ENCODE peak calls at places on chromosome 1, in four cellular contexts. U is heart right ventricle, D is ovary, L is neural crest cell. C is an unnamed sample.

GRCh38 chr1:61935516-61935915 is 193.2 kb downstream of the PATJ start:
- DNase-seq in U (no peak), D (no peak), L (no peak), C (no peak)

GRCh38 chr1:165403835-165404482 is 41.0 kb downstream of the RXRG start:
- DNase-seq in L (peak), U (peak), D (no peak), C (no peak)

GRCh38 chr1:12151465-12151864 is 15.3 kb upstream of the TNFRSF1B start:
- DNase-seq in D (no peak), L (no peak), U (no peak), C (no peak)

GRCh38 chr1:16614361-16615252 is 1.2 kb upstream of the NBPF1 start:
- DNase-seq in L (peak), D (peak), U (no peak), C (no peak)

GRCh38 chr1:8862528-8862927 is 16.0 kb downstream of the ENO1 start:
- DNase-seq in D (no peak), U (no peak), L (peak), C (no peak)

GRCh38 chr1:109740615-109741373 is at the start of gene GSTM3:
- DNase-seq in U (no peak), D (no peak), L (no peak), C (no peak)

GRCh38 chr1:17280436-17280835 is 27.6 kb upstream of the PADI4 start:
- DNase-seq in U (no peak), L (no peak), D (no peak), C (no peak)

GRCh38 chr1:1510912-1511532 is 940 bp upstream of the ATAD3A start:
- DNase-seq in L (no peak), U (no peak), D (no peak), C (peak)

GRCh38 chr1:171403396-171403795 is 81.9 kb upstream of the PRRC2C start:
- DNase-seq in D (no peak), L (no peak), U (no peak), C (no peak)

GRCh38 chr1:182143825-182144661 is 82.5 kb upstream of the ZNF648 start:
- DNase-seq in D (peak), U (peak), L (peak), C (peak)

GRCh38 chr1:22680736-22681135 is 27.7 kb downstream of the C1QB start:
- DNase-seq in D (no peak), L (no peak), U (no peak), C (no peak)

GRCh38 chr1:23417570-23417969 is 7.0 kb downstream of the TCEA3 start:
- DNase-seq in L (no peak), D (peak), U (peak), C (no peak)

GRCh38 chr1:12760256-12760795 is 13.2 kb upstream of the PRAMEF12 start:
- DNase-seq in D (no peak), L (no peak), U (no peak), C (no peak)

GRCh38 chr1:203628185-203628996 is 1.8 kb downstream of the ATP2B4 start:
- DNase-seq in L (peak), D (peak), U (peak), C (peak)

GRCh38 chr1:229342902-229343587 is at the start of gene CCSAP:
- DNase-seq in L (no peak), U (peak), D (peak), C (peak)

GRCh38 chr1:218209351-218209861 is 75.7 kb upstream of the RRP15 start:
- DNase-seq in D (no peak), U (no peak), L (no peak), C (no peak)

GRCh38 chr1:12407050-12407961 is 177.5 kb downstream of the VPS13D start:
- DNase-seq in D (no peak), L (no peak), U (peak), C (peak)

GRCh38 chr1:30748699-30749401 is 8.7 kb downstream of the LAPTM5 start:
- DNase-seq in U (no peak), L (no peak), D (no peak), C (no peak)

GRCh38 chr1:201095581-201096531 is 16.4 kb downstream of the CACNA1S start:
- DNase-seq in U (no peak), D (no peak), L (no peak), C (no peak)

GRCh38 chr1:109827986-109828385 is 64.3 kb upstream of the EPS8L3 start:
- DNase-seq in U (no peak), D (no peak), L (no peak), C (no peak)

GRCh38 chr1:78079580-78079979 is 33.8 kb downstream of the GIPC2 start:
- DNase-seq in L (no peak), U (no peak), D (no peak), C (no peak)

DNA sequence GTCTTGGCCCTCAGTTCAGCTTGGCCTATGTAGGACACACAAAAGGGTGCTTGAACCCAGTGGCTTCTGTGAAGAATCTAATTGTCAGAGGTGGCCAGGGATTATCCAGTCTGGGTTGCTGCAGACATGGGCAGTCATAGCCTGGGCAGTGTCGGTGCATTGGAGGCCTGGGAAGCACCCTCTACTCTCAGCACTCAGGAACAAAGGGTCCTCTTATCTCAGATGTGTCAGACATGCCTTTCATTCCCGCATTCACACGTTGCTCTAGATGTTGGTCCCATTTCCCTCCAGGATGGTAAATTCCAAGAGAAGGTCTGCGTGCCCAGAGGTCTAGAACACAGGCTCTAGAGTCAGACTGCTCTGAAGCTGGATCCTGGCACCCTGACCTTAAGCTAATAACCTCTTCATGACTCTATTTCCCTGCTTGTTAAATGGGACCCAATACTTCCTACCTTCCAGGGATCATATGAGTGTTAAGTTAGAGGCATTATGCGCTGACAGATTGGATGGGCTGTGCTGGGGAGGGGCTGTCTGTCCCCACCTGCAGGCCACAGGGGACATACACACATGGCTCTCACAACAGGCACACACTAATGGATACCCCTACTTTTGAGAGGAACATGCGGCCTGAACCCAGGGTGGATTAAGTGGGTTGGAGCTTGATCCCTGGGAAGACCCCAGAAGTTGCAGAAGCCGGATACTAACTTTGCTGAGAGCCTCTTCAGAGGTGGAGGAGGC is 16.5 kb upstream of the EDN2 start:
- DNase-seq in U (no peak), L (no peak), D (no peak), C (no peak)
- TF ChIP-seq CTCF in U (no peak), L (no peak), D (no peak), C (no peak)

GRCh38 chr1:177257128-177257527 is 86.4 kb downstream of the BRINP2 start:
- DNase-seq in L (no peak), D (no peak), U (no peak), C (peak)
- TF ChIP-seq CTCF in L (no peak), D (no peak), U (no peak), C (no peak)

DNA sequence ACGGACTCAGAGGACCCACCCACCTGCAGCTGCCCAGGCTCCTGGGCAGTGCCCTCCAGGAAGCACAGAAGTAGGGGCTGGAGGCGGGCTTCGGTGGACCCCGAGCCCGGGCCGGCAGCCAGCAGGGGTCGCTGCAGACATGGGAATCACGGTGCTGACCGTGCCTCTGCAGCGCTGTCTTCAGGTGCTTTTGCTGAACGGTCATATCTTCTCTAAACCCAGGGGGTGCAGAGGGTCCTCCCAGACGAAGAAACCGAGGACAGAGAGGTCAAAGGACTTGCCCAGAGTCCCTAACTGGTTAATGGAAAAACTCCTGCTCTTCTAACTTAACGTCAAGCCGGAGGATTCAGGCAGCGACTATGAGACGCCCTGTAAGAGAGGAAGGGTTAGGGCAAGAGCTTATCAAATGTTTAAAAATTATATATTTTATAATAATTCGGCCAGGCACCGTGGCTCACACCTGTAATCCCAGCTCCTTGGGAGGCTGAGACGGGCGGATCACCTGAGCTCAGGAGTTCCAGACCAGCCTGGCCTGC is 21.5 kb upstream of the LEFTY2 start:
- DNase-seq in L (peak), D (peak), U (peak), C (peak)
- TF ChIP-seq CTCF in L (peak), D (no peak), U (peak), C (peak)

GRCh38 chr1:176206961-176207902 is at the start of gene COP1:
- DNase-seq in U (peak), D (peak), L (peak), C (peak)
- TF ChIP-seq CTCF in U (no peak), D (no peak), L (peak), C (peak)

DNA sequence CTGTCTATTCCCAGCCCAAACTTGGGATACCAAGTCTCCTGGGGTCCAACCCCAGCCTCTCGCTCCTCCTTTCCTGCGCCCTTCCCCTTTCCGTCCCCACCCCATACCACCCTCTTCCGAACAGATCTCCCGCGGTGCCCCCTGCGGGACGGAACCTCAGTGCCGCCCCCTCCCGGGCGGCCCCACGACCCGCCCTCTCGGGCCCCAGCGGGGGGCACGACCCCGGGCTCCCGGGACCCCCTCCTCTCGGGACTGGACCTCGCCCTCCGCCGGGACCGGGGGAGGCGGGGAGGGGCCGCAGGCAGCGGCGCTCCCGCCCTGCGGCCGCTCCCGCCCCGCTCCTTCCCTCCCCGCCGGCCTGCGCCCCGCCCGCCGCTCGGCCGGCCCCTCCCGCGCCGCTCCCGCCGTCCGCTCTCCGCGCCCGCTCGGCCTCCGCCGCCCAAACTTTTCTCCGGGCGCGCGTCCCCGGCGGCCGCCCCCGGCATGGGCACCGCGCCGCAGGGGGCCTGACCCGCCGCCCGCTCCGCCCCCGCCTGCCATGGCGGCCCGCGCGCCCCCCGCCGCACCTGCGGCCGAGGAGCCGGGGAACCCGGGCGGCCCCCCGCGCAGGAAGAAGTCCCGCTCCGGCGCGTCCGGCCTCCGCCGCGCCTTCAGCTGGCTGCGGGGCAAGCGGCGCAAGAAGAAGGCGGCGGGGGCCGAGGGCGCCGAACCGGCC is 39.0 kb upstream of the SYNC start:
- DNase-seq in D (peak), U (no peak), L (no peak), C (peak)
- TF ChIP-seq CTCF in D (peak), U (peak), L (peak), C (peak)

DNA sequence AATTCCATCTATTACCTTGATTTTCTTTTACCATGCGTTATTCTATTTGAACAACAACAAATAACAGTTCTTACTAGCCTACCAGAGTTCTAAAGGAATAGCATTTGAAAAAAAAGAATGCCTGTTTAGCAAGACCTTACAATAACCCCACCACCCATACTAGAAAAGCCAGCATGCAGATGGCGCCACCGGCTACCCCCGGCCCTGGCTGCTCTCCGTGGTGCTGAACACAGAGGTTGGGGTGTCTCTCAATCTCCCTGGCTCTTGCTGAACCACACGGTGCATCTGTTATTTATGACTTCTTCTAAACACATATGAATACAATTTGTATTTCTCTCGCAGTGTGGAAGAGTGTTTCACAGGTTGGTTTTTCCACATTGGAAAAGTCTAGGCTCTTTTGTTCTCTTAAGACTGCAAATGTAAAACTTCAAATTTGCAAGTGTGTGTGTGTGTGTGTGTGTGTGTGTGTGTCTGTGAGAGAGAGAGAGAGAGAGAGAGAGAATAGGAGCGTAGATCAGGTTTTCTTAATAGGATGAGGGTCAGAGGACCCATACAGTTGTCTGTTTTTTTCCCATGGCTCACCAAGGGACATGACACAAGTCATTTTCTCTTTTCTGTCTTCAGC is 13.6 kb downstream of the GRIK3 start:
- DNase-seq in D (no peak), U (no peak), L (peak), C (no peak)
- TF ChIP-seq CTCF in D (no peak), U (peak), L (no peak), C (no peak)

GRCh38 chr1:247448107-247448778 is 9.7 kb downstream of the OR2B11 start:
- DNase-seq in U (peak), L (peak), D (peak), C (peak)
- TF ChIP-seq CTCF in U (no peak), L (no peak), D (no peak), C (no peak)